ENCODE peak calls at places on chromosomes 12 and 14, in six cellular contexts. C is kidney tubule cell, Z is SK-N-SH, O is RWPE1, U is KG1, M is kidney epithelial cell. G is an unnamed sample.

GRCh38 chr12:4648099-4648498 is 752 bp downstream of the AKAP3 start:
- DNase-seq in C (peak; percentile 31), Z (no peak), O (no peak), U (no peak), M (no peak), G (peak; percentile 31)

GRCh38 chr12:46546634-46547273 is 174.2 kb upstream of the SLC38A2 start:
- DNase-seq in C (no peak), Z (no peak), O (peak; percentile 20), U (no peak), M (no peak), G (no peak)

GRCh38 chr12:42135264-42135814 is 9.3 kb downstream of the GXYLT1 start:
- DNase-seq in C (peak; percentile 44), Z (no peak), O (no peak), U (no peak), M (no peak), G (peak; percentile 75)

GRCh38 chr14:105485720-105486332 is 860 bp upstream of the CRIP1 start:
- DNase-seq in C (peak; percentile 36), Z (peak; percentile 92), O (no peak), U (no peak), M (no peak), G (no peak)

GRCh38 chr14:69056389-69056788 is 77.3 kb upstream of the ACTN1 start:
- DNase-seq in C (peak; percentile 55), Z (peak; percentile 69), O (peak; percentile 55), U (no peak), M (peak; percentile 66), G (peak; percentile 90)

GRCh38 chr14:99036594-99037293 is 235.3 kb downstream of the BCL11B start:
- DNase-seq in C (no peak), Z (no peak), O (peak; percentile 23), U (no peak), M (no peak), G (no peak)

GRCh38 chr14:61435563-61436337 is 114.4 kb downstream of the PRKCH start:
- DNase-seq in C (no peak), Z (no peak), O (no peak), U (no peak), M (no peak), G (no peak)

GRCh38 chr14:93963692-93964091 is 12.7 kb downstream of the ASB2 start:
- DNase-seq in C (no peak), Z (no peak), O (no peak), U (no peak), M (no peak), G (no peak)

GRCh38 chr14:35533357-35534129 is 421 bp upstream of the INSM2 start:
- DNase-seq in C (peak; percentile 67), Z (peak; percentile 96), O (peak; percentile 54), U (no peak), M (no peak), G (peak; percentile 48)

GRCh38 chr12:26028953-26029740 is 70.7 kb downstream of the RASSF8 start:
- DNase-seq in C (peak; percentile 64), Z (peak; percentile 52), O (peak; percentile 32), U (peak; percentile 36), M (no peak), G (peak; percentile 73)

GRCh38 chr14:93906341-93907329 is 20.5 kb upstream of the FAM181A start:
- DNase-seq in C (peak; percentile 68), Z (peak; percentile 77), O (peak; percentile 83), U (no peak), M (no peak), G (peak; percentile 29)

GRCh38 chr14:59015482-59015881 is 173.0 kb upstream of the DAAM1 start:
- DNase-seq in C (no peak), Z (no peak), O (no peak), U (no peak), M (no peak), G (no peak)

GRCh38 chr12:49580572-49581535 is 12.9 kb upstream of the MCRS1 start:
- DNase-seq in C (peak; percentile 92), Z (peak; percentile 83), O (peak; percentile 51), U (peak; percentile 4), M (peak; percentile 54), G (peak; percentile 73)

GRCh38 chr14:102530828-102531478 is 21.4 kb upstream of the ANKRD9 start:
- DNase-seq in C (no peak), Z (no peak), O (no peak), U (no peak), M (no peak), G (no peak)

GRCh38 chr14:33237102-33237501 is 298.4 kb downstream of the NPAS3 start:
- DNase-seq in C (no peak), Z (no peak), O (no peak), U (no peak), M (no peak), G (no peak)

GRCh38 chr12:108117163-108117849 is 11.8 kb upstream of the WSCD2 start:
- DNase-seq in C (no peak), Z (no peak), O (peak; percentile 12), U (no peak), M (no peak), G (no peak)

GRCh38 chr14:76975865-76976622 is 52.5 kb downstream of the IRF2BPL start:
- DNase-seq in C (no peak), Z (no peak), O (no peak), U (no peak), M (no peak), G (no peak)

GRCh38 chr12:120397827-120398563 is 29.0 kb upstream of the MSI1 start:
- DNase-seq in C (no peak), Z (no peak), O (no peak), U (no peak), M (no peak), G (no peak)

GRCh38 chr12:81644503-81644902 is 114.6 kb downstream of the PPFIA2 start:
- DNase-seq in C (peak; percentile 63), Z (peak; percentile 49), O (peak; percentile 33), U (no peak), M (peak; percentile 19), G (peak; percentile 47)

GRCh38 chr12:68237523-68238070 is 12.0 kb upstream of the IL26 start:
- DNase-seq in C (peak; percentile 13), Z (no peak), O (no peak), U (no peak), M (no peak), G (no peak)

GRCh38 chr12:1878695-1879094 is 39.8 kb downstream of the CACNA2D4 start:
- DNase-seq in C (no peak), Z (peak; percentile 12), O (no peak), U (no peak), M (no peak), G (no peak)

GRCh38 chr12:131445184-131445974 is 265.5 kb upstream of the SFSWAP start:
- DNase-seq in C (no peak), Z (no peak), O (no peak), U (no peak), M (no peak), G (no peak)

GRCh38 chr12:57461904-57462306 is 2.3 kb downstream of the GLI1 start:
- DNase-seq in C (no peak), Z (no peak), O (peak; percentile 42), U (no peak), M (no peak), G (no peak)

GRCh38 chr12:127559349-127560040 is 707.5 kb upstream of the TMEM132C start:
- DNase-seq in C (peak; percentile 80), Z (peak; percentile 16), O (peak; percentile 52), U (peak; percentile 79), M (peak; percentile 80), G (peak; percentile 44)

GRCh38 chr14:36284971-36285595 is 35.4 kb downstream of the MBIP start:
- DNase-seq in C (no peak), Z (no peak), O (no peak), U (no peak), M (no peak), G (no peak)

GRCh38 chr14:68947802-68948201 is 31.3 kb downstream of the ACTN1 start:
- DNase-seq in C (no peak), Z (no peak), O (no peak), U (no peak), M (no peak), G (peak; percentile 89)

GRCh38 chr12:112664569-112664968 is 127.0 kb upstream of the RPH3A start:
- DNase-seq in C (no peak), Z (no peak), O (peak; percentile 48), U (no peak), M (no peak), G (peak; percentile 2)

GRCh38 chr12:131066207-131066885 is 112.6 kb downstream of the ADGRD1 start:
- DNase-seq in C (no peak), Z (no peak), O (no peak), U (no peak), M (no peak), G (no peak)

GRCh38 chr12:2640281-2640680 is 154.5 kb upstream of the FKBP4 start:
- DNase-seq in C (no peak), Z (no peak), O (peak; percentile 33), U (no peak), M (no peak), G (no peak)

GRCh38 chr12:108728820-108729611 is 2.3 kb downstream of the CORO1C start:
- DNase-seq in C (no peak), Z (no peak), O (no peak), U (no peak), M (no peak), G (no peak)

GRCh38 chr12:99059824-99060526 is 414.9 kb downstream of the APAF1 start:
- DNase-seq in C (no peak), Z (peak; percentile 75), O (no peak), U (no peak), M (no peak), G (no peak)

GRCh38 chr12:1595026-1595561 is 713 bp upstream of the FBXL14 start:
- DNase-seq in C (no peak), Z (no peak), O (no peak), U (no peak), M (no peak), G (peak; percentile 51)

GRCh38 chr12:2636741-2637140 is 158.0 kb upstream of the FKBP4 start:
- DNase-seq in C (no peak), Z (no peak), O (no peak), U (no peak), M (no peak), G (no peak)

GRCh38 chr12:108166505-108166904 is 37.4 kb downstream of the WSCD2 start:
- DNase-seq in C (no peak), Z (no peak), O (no peak), U (no peak), M (no peak), G (no peak)

GRCh38 chr12:120903382-120903817 is 758 bp downstream of the SPPL3 start:
- DNase-seq in C (peak; percentile 78), Z (peak; percentile 81), O (peak; percentile 75), U (no peak), M (no peak), G (peak; percentile 32)

GRCh38 chr14:58697266-58697926 is 59.6 kb downstream of the DACT1 start:
- DNase-seq in C (no peak), Z (no peak), O (no peak), U (no peak), M (no peak), G (no peak)

GRCh38 chr14:76584271-76584702 is 177.0 kb upstream of the VASH1 start:
- DNase-seq in C (peak; percentile 9), Z (no peak), O (no peak), U (no peak), M (no peak), G (no peak)

GRCh38 chr14:59997496-59997895 is 77.6 kb downstream of the LRRC9 start:
- DNase-seq in C (no peak), Z (no peak), O (no peak), U (no peak), M (no peak), G (peak; percentile 69)

GRCh38 chr12:52249041-52249461 is 16.0 kb downstream of the KRT7 start:
- DNase-seq in C (peak; percentile 62), Z (no peak), O (no peak), U (no peak), M (no peak), G (no peak)

G was measured in fibroblast of villous mesenchyme.